ENCODE peak calls at places on chromosomes 4 and X, in four cellular contexts. One of them, this sample, is unnamed.

GRCh38 chr4:7648813-7649395 is 214.2 kb upstream of the PSAPL1 start:
- DNase-seq in neural progenitor cell: no peak
- DNase-seq in HepG2: no peak
- DNase-seq in fibroblast of lung: no peak
- DNase-seq in this sample: no peak

GRCh38 chr4:52864816-52865215 is 2.7 kb downstream of the RASL11B start:
- DNase-seq in HepG2: no peak
- DNase-seq in fibroblast of lung: peak
- DNase-seq in neural progenitor cell: no peak
- DNase-seq in this sample: peak

GRCh38 chrX:8820910-8821527 is 19.8 kb upstream of the FAM9A start:
- DNase-seq in HepG2: no peak
- DNase-seq in fibroblast of lung: peak
- DNase-seq in neural progenitor cell: peak
- DNase-seq in this sample: no peak

GRCh38 chr4:64340243-64341110 is 68.8 kb downstream of the TECRL start:
- DNase-seq in fibroblast of lung: no peak
- DNase-seq in HepG2: no peak
- DNase-seq in neural progenitor cell: no peak
- DNase-seq in this sample: no peak

GRCh38 chr4:1338752-1339414 is 8.1 kb upstream of the UVSSA start:
- DNase-seq in HepG2: no peak
- DNase-seq in neural progenitor cell: no peak
- DNase-seq in fibroblast of lung: no peak
- DNase-seq in this sample: no peak

GRCh38 chr4:119729815-119730643 is 101.4 kb upstream of the PDE5A start:
- DNase-seq in HepG2: peak
- DNase-seq in neural progenitor cell: no peak
- DNase-seq in fibroblast of lung: peak
- DNase-seq in this sample: peak

GRCh38 chr4:2291705-2292651 is 30.1 kb upstream of the MXD4 start:
- DNase-seq in fibroblast of lung: no peak
- DNase-seq in neural progenitor cell: no peak
- DNase-seq in HepG2: no peak
- DNase-seq in this sample: no peak

GRCh38 chr4:153258750-153259149 is 54.5 kb downstream of the TRIM2 start:
- DNase-seq in neural progenitor cell: peak
- DNase-seq in fibroblast of lung: no peak
- DNase-seq in HepG2: no peak
- DNase-seq in this sample: no peak

GRCh38 chr4:81913427-81913878 is 441.7 kb upstream of the RASGEF1B start:
- DNase-seq in neural progenitor cell: peak
- DNase-seq in fibroblast of lung: peak
- DNase-seq in HepG2: peak
- DNase-seq in this sample: no peak

GRCh38 chr4:8394125-8394524 is 46.4 kb downstream of the ACOX3 start:
- DNase-seq in HepG2: no peak
- DNase-seq in neural progenitor cell: peak
- DNase-seq in fibroblast of lung: peak
- DNase-seq in this sample: peak

GRCh38 chr4:112251044-112251632 is 19.6 kb downstream of the AP1AR start:
- DNase-seq in fibroblast of lung: peak
- DNase-seq in neural progenitor cell: peak
- DNase-seq in HepG2: no peak
- DNase-seq in this sample: no peak

GRCh38 chr4:148435654-148436406 is 6.4 kb downstream of the NR3C2 start:
- DNase-seq in neural progenitor cell: no peak
- DNase-seq in fibroblast of lung: no peak
- DNase-seq in HepG2: no peak
- DNase-seq in this sample: no peak

GRCh38 chr4:154822775-154823174 is 41.7 kb downstream of the RBM46 start:
- DNase-seq in HepG2: no peak
- DNase-seq in fibroblast of lung: peak
- DNase-seq in neural progenitor cell: no peak
- DNase-seq in this sample: peak

GRCh38 chrX:40578039-40578438 is 2.7 kb upstream of the ATP6AP2 start:
- DNase-seq in fibroblast of lung: no peak
- DNase-seq in neural progenitor cell: no peak
- DNase-seq in HepG2: peak
- DNase-seq in this sample: no peak

GRCh38 chrX:150575415-150575814 is 7.0 kb downstream of the MTM1 start:
- DNase-seq in neural progenitor cell: no peak
- DNase-seq in fibroblast of lung: peak
- DNase-seq in HepG2: no peak
- DNase-seq in this sample: peak

GRCh38 chrX:134693644-134694043 is 35.4 kb upstream of the PLAC1 start:
- DNase-seq in neural progenitor cell: no peak
- DNase-seq in fibroblast of lung: no peak
- DNase-seq in HepG2: no peak
- DNase-seq in this sample: no peak

GRCh38 chrX:20913760-20914159 is 460.5 kb upstream of the CNKSR2 start:
- DNase-seq in HepG2: no peak
- DNase-seq in fibroblast of lung: no peak
- DNase-seq in neural progenitor cell: peak
- DNase-seq in this sample: no peak

GRCh38 chr4:183284965-183285364 is 35.1 kb downstream of the CLDN22 start:
- DNase-seq in neural progenitor cell: no peak
- DNase-seq in fibroblast of lung: peak
- DNase-seq in HepG2: no peak
- DNase-seq in this sample: peak

GRCh38 chr4:80221161-80221560 is 23.9 kb downstream of the PRDM8 start:
- DNase-seq in neural progenitor cell: no peak
- DNase-seq in fibroblast of lung: peak
- DNase-seq in HepG2: no peak
- DNase-seq in this sample: no peak

GRCh38 chrX:30065226-30065625 is 150.1 kb upstream of the MAGEB2 start:
- DNase-seq in HepG2: no peak
- DNase-seq in neural progenitor cell: no peak
- DNase-seq in fibroblast of lung: no peak
- DNase-seq in this sample: peak

GRCh38 chrX:108199691-108200090 is 108.1 kb downstream of the ATG4A start:
- DNase-seq in fibroblast of lung: peak
- DNase-seq in HepG2: peak
- DNase-seq in neural progenitor cell: peak
- DNase-seq in this sample: no peak

GRCh38 chrX:6917666-6918065 is 229.8 kb upstream of the STS start:
- DNase-seq in HepG2: no peak
- DNase-seq in fibroblast of lung: no peak
- DNase-seq in neural progenitor cell: peak
- DNase-seq in this sample: no peak

GRCh38 chrX:103513476-103514108 is 5.7 kb downstream of the RAB40A start:
- DNase-seq in fibroblast of lung: no peak
- DNase-seq in neural progenitor cell: no peak
- DNase-seq in HepG2: no peak
- DNase-seq in this sample: no peak

GRCh38 chrX:119399772-119400101 is 601 bp downstream of the SLC25A43 start:
- DNase-seq in fibroblast of lung: peak
- DNase-seq in neural progenitor cell: peak
- DNase-seq in HepG2: no peak
- DNase-seq in this sample: peak

GRCh38 chrX:23952984-23953907 is 45.4 kb downstream of the CXorf58 start:
- DNase-seq in neural progenitor cell: peak
- DNase-seq in fibroblast of lung: no peak
- DNase-seq in HepG2: no peak
- DNase-seq in this sample: no peak

GRCh38 chr4:163542275-163542674 is 47.8 kb downstream of the TMA16 start:
- DNase-seq in fibroblast of lung: no peak
- DNase-seq in HepG2: no peak
- DNase-seq in neural progenitor cell: no peak
- DNase-seq in this sample: peak

GRCh38 chr4:28146191-28146590 is 1285.5 kb downstream of the STIM2 start:
- DNase-seq in fibroblast of lung: no peak
- DNase-seq in HepG2: no peak
- DNase-seq in neural progenitor cell: no peak
- DNase-seq in this sample: no peak

GRCh38 chr4:185587444-185588161 is 52.3 kb upstream of the PDLIM3 start:
- DNase-seq in neural progenitor cell: peak
- DNase-seq in fibroblast of lung: peak
- DNase-seq in HepG2: no peak
- DNase-seq in this sample: no peak

GRCh38 chr4:4555916-4556315 is 14.1 kb upstream of the STX18 start:
- DNase-seq in HepG2: peak
- DNase-seq in fibroblast of lung: peak
- DNase-seq in neural progenitor cell: no peak
- DNase-seq in this sample: peak

GRCh38 chr4:174764105-174764729 is 64.8 kb downstream of the GLRA3 start:
- DNase-seq in neural progenitor cell: peak
- DNase-seq in fibroblast of lung: peak
- DNase-seq in HepG2: peak
- DNase-seq in this sample: peak

GRCh38 chr4:55018978-55019377 is 106.4 kb downstream of the KDR start:
- DNase-seq in neural progenitor cell: no peak
- DNase-seq in fibroblast of lung: no peak
- DNase-seq in HepG2: no peak
- DNase-seq in this sample: no peak
- TF ChIP-seq CTCF in neural progenitor cell: no peak
- TF ChIP-seq CTCF in fibroblast of lung: no peak
- TF ChIP-seq CTCF in HepG2: no peak
- TF ChIP-seq CTCF in this sample: no peak

DNA sequence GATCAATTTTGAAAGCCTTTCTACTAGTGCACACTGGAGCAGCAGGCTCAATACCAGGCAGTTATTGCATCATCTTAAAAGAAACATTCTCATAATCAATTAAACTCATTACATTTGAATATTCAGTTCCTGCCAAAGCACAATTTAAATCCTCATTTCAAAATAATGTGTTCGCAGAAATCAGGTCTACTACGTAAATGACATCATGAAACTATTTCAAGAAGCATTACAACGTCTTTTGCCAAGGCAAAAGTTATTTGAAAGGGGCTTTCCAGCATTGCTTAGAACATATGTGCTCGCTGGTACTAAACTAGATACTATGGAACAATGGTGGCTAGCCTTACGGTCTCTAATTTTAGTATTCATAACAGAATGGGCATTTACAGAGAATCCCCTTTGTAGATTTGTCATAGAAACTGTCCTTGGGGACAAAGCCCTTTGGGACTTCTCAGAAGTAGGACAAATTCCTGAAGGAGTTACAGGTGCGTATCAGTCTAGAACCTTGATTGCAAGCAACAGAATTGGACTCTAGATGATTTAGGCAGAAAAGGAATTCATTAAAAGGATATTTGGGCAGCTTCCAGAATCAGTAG is 27.6 kb upstream of the HUWE1 start:
- DNase-seq in neural progenitor cell: no peak
- DNase-seq in HepG2: no peak
- DNase-seq in fibroblast of lung: peak
- DNase-seq in this sample: no peak
- H3K9ac ChIP-seq in neural progenitor cell: no peak
- H3K9ac ChIP-seq in HepG2: no peak
- H3K9ac ChIP-seq in fibroblast of lung: no peak
- H3K9ac ChIP-seq in this sample: no peak

DNA sequence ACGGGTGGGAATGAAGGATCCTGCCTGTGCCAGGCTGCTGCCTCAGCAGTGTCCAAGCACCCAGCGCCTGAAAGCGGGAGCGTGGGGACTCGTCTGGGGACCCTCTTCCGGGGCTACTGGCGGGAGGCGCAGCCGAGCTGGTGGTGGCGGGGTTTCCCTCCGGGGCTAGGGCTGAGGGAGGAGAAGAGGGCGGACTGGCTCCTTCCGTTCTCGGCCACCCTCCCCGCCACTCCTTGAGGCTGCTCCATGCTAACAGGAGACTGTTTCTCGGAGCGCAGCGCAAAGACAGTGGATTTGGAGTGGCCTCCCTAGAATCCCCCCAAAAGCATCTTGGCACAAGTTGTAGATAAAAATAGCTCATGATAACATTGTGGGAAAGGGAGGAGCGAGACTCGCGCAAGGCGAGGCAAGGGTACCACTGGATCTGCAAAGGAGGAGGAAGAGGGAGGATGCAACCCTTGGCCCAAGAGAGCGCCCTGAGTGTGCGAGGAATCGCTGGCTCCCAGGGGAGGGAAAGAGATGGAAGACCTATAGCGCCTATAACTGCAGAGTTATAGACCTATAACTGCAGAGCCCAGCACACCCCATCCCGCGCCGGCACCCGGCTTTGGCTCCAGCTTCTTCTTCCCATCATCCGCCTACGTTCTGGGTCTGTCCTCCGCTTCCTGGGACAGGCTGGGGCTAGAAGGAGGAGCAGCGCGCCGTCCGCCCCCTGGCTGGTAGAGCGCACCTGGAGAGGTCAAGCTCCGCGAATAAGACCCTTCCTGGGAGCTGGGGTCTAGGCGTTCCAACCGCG is 1.3 kb downstream of the HS3ST1 start:
- DNase-seq in HepG2: no peak
- DNase-seq in fibroblast of lung: peak
- DNase-seq in neural progenitor cell: peak
- DNase-seq in this sample: no peak
- H2AFZ ChIP-seq in HepG2: no peak
- H2AFZ ChIP-seq in fibroblast of lung: no peak
- H2AFZ ChIP-seq in neural progenitor cell: peak
- H2AFZ ChIP-seq in this sample: peak

GRCh38 chr4:26788341-26788733 is 72.3 kb upstream of the STIM2 start:
- DNase-seq in fibroblast of lung: no peak
- DNase-seq in HepG2: no peak
- DNase-seq in neural progenitor cell: no peak
- DNase-seq in this sample: peak

GRCh38 chr4:26785766-26786165 is 74.9 kb upstream of the STIM2 start:
- DNase-seq in HepG2: no peak
- DNase-seq in neural progenitor cell: no peak
- DNase-seq in fibroblast of lung: no peak
- DNase-seq in this sample: no peak

GRCh38 chr4:26786916-26787315 is 73.7 kb upstream of the STIM2 start:
- DNase-seq in HepG2: no peak
- DNase-seq in neural progenitor cell: no peak
- DNase-seq in fibroblast of lung: no peak
- DNase-seq in this sample: no peak

GRCh38 chr4:26789208-26789607 is 71.4 kb upstream of the STIM2 start:
- DNase-seq in fibroblast of lung: no peak
- DNase-seq in neural progenitor cell: no peak
- DNase-seq in HepG2: no peak
- DNase-seq in this sample: no peak

DNA sequence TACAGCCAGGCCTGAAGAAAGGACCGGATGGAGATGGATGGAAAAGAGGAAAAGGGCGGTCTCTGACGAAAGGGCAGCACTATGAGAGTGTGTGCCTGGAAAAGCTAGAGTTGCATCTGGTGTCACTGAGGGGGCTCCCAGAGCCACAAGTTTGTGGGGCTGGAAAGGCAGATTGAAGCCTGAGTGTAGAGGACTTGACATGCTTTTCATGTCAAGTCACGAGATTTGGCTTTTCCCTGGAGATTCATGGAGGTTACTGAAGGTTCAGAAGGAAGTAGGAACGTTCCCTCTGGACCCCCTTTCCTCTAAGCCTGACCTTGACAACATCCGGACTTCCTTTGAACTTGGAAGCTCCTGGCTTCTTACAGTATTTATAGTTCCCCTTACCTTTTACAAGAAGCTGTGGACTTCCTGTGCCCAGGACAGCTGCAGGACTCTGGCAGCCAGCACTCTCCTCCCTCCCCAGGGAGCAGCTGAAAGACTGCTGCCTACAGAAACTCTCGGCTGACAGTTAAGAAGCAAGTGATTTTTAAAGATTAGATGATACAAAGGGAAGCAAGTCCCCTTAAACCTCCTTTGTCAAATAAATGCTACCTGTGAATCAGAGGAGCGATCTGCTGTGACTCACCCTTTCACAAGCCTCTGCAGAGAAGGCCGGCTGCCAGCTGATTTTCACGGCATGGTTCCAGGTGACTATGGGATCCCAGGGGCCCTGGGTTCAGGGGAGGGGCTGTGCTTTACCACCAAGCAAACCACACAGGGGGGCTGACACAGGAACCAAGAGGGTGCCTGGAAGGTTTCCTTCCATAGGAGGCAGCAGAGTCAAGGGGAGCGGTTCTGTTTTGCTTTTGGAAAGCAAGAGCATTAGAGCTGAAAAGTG is 72.9 kb upstream of the STIM2 start:
- DNase-seq in neural progenitor cell: peak
- DNase-seq in HepG2: peak
- DNase-seq in fibroblast of lung: peak
- DNase-seq in this sample: peak
- TF ChIP-seq CTCF in neural progenitor cell: peak
- TF ChIP-seq CTCF in HepG2: peak
- TF ChIP-seq CTCF in fibroblast of lung: peak
- TF ChIP-seq CTCF in this sample: peak